ENCODE peak calls at places on chromosomes 1 and 21, in nine cellular contexts. One of them, this sample, is unnamed.

GRCh38 chr21:33406493-33406892 is 3.3 kb downstream of the IFNGR2 start:
- DNase-seq in left ventricle myocardium inferior: no peak
- DNase-seq in GM19239: no peak
- DNase-seq in AG09319: no peak
- DNase-seq in Caki2: no peak
- DNase-seq in activated gamma-delta T cell: no peak
- DNase-seq in A673: no peak
- DNase-seq in left cardiac atrium: no peak
- DNase-seq in fibroblast of lung: no peak
- DNase-seq in this sample: no peak

GRCh38 chr1:165703648-165704047 is 5.3 kb upstream of the ALDH9A1 start:
- DNase-seq in left ventricle myocardium inferior: no peak
- DNase-seq in GM19239: no peak
- DNase-seq in AG09319: no peak
- DNase-seq in Caki2: peak
- DNase-seq in activated gamma-delta T cell: no peak
- DNase-seq in A673: no peak
- DNase-seq in left cardiac atrium: no peak
- DNase-seq in fibroblast of lung: no peak
- DNase-seq in this sample: no peak

GRCh38 chr1:9590201-9590600 is 1.5 kb downstream of the TMEM201 start:
- DNase-seq in left ventricle myocardium inferior: no peak
- DNase-seq in GM19239: no peak
- DNase-seq in AG09319: no peak
- DNase-seq in Caki2: no peak
- DNase-seq in activated gamma-delta T cell: no peak
- DNase-seq in A673: no peak
- DNase-seq in left cardiac atrium: no peak
- DNase-seq in fibroblast of lung: no peak
- DNase-seq in this sample: no peak

GRCh38 chr1:86998727-86999126 is 84.3 kb downstream of the HS2ST1 start:
- DNase-seq in left ventricle myocardium inferior: no peak
- DNase-seq in GM19239: no peak
- DNase-seq in AG09319: no peak
- DNase-seq in Caki2: no peak
- DNase-seq in activated gamma-delta T cell: no peak
- DNase-seq in A673: peak
- DNase-seq in left cardiac atrium: no peak
- DNase-seq in fibroblast of lung: peak
- DNase-seq in this sample: no peak

GRCh38 chr1:98669355-98670296 is 8.1 kb downstream of the SNX7 start:
- DNase-seq in left ventricle myocardium inferior: no peak
- DNase-seq in GM19239: no peak
- DNase-seq in AG09319: no peak
- DNase-seq in Caki2: no peak
- DNase-seq in activated gamma-delta T cell: no peak
- DNase-seq in A673: no peak
- DNase-seq in left cardiac atrium: no peak
- DNase-seq in fibroblast of lung: peak
- DNase-seq in this sample: no peak

GRCh38 chr1:207033302-207033701 is 746 bp upstream of the C1orf116 start:
- DNase-seq in left ventricle myocardium inferior: no peak
- DNase-seq in GM19239: no peak
- DNase-seq in AG09319: no peak
- DNase-seq in Caki2: no peak
- DNase-seq in activated gamma-delta T cell: no peak
- DNase-seq in A673: no peak
- DNase-seq in left cardiac atrium: no peak
- DNase-seq in fibroblast of lung: no peak
- DNase-seq in this sample: no peak

GRCh38 chr1:200038987-200039848 is 11.7 kb downstream of the NR5A2 start:
- DNase-seq in left ventricle myocardium inferior: no peak
- DNase-seq in GM19239: no peak
- DNase-seq in AG09319: no peak
- DNase-seq in Caki2: peak
- DNase-seq in activated gamma-delta T cell: no peak
- DNase-seq in A673: no peak
- DNase-seq in left cardiac atrium: peak
- DNase-seq in fibroblast of lung: peak
- DNase-seq in this sample: peak

GRCh38 chr1:119368556-119368955 is at the start of gene HAO2:
- DNase-seq in left ventricle myocardium inferior: no peak
- DNase-seq in GM19239: no peak
- DNase-seq in AG09319: no peak
- DNase-seq in Caki2: no peak
- DNase-seq in activated gamma-delta T cell: no peak
- DNase-seq in A673: no peak
- DNase-seq in left cardiac atrium: no peak
- DNase-seq in fibroblast of lung: no peak
- DNase-seq in this sample: no peak

GRCh38 chr1:29591601-29592260 is 355.4 kb downstream of the PTPRU start:
- DNase-seq in left ventricle myocardium inferior: no peak
- DNase-seq in GM19239: no peak
- DNase-seq in AG09319: no peak
- DNase-seq in Caki2: no peak
- DNase-seq in activated gamma-delta T cell: no peak
- DNase-seq in A673: no peak
- DNase-seq in left cardiac atrium: no peak
- DNase-seq in fibroblast of lung: no peak
- DNase-seq in this sample: no peak

GRCh38 chr1:86866665-86867064 is 47.3 kb downstream of the SELENOF start:
- DNase-seq in left ventricle myocardium inferior: no peak
- DNase-seq in GM19239: no peak
- DNase-seq in AG09319: peak
- DNase-seq in Caki2: no peak
- DNase-seq in activated gamma-delta T cell: no peak
- DNase-seq in A673: no peak
- DNase-seq in left cardiac atrium: no peak
- DNase-seq in fibroblast of lung: peak
- DNase-seq in this sample: no peak

GRCh38 chr1:224433041-224433670 is 1.4 kb downstream of the WDR26 start:
- DNase-seq in left ventricle myocardium inferior: no peak
- DNase-seq in GM19239: no peak
- DNase-seq in AG09319: no peak
- DNase-seq in Caki2: peak
- DNase-seq in activated gamma-delta T cell: peak
- DNase-seq in A673: peak
- DNase-seq in left cardiac atrium: no peak
- DNase-seq in fibroblast of lung: peak
- DNase-seq in this sample: no peak

GRCh38 chr1:31764307-31765040 is at the start of gene ADGRB2:
- DNase-seq in left ventricle myocardium inferior: no peak
- DNase-seq in GM19239: no peak
- DNase-seq in AG09319: no peak
- DNase-seq in Caki2: peak
- DNase-seq in activated gamma-delta T cell: peak
- DNase-seq in A673: peak
- DNase-seq in left cardiac atrium: no peak
- DNase-seq in fibroblast of lung: no peak
- DNase-seq in this sample: no peak

GRCh38 chr21:31912501-31912900 is 39.7 kb downstream of the HUNK start:
- DNase-seq in left ventricle myocardium inferior: no peak
- DNase-seq in GM19239: no peak
- DNase-seq in AG09319: no peak
- DNase-seq in Caki2: no peak
- DNase-seq in activated gamma-delta T cell: no peak
- DNase-seq in A673: no peak
- DNase-seq in left cardiac atrium: no peak
- DNase-seq in fibroblast of lung: no peak
- DNase-seq in this sample: no peak

GRCh38 chr1:220336391-220337065 is 64.3 kb upstream of the RAB3GAP2 start:
- DNase-seq in left ventricle myocardium inferior: no peak
- DNase-seq in GM19239: no peak
- DNase-seq in AG09319: no peak
- DNase-seq in Caki2: peak
- DNase-seq in activated gamma-delta T cell: no peak
- DNase-seq in A673: no peak
- DNase-seq in left cardiac atrium: no peak
- DNase-seq in fibroblast of lung: no peak
- DNase-seq in this sample: no peak

GRCh38 chr1:219710529-219711194 is 97.8 kb upstream of the ZC3H11B start:
- DNase-seq in left ventricle myocardium inferior: no peak
- DNase-seq in GM19239: no peak
- DNase-seq in AG09319: no peak
- DNase-seq in Caki2: peak
- DNase-seq in activated gamma-delta T cell: no peak
- DNase-seq in A673: no peak
- DNase-seq in left cardiac atrium: no peak
- DNase-seq in fibroblast of lung: peak
- DNase-seq in this sample: no peak

GRCh38 chr1:7229696-7230095 is 444.4 kb downstream of the CAMTA1 start:
- DNase-seq in left ventricle myocardium inferior: no peak
- DNase-seq in GM19239: no peak
- DNase-seq in AG09319: no peak
- DNase-seq in Caki2: no peak
- DNase-seq in activated gamma-delta T cell: no peak
- DNase-seq in A673: no peak
- DNase-seq in left cardiac atrium: no peak
- DNase-seq in fibroblast of lung: peak
- DNase-seq in this sample: no peak

GRCh38 chr1:155569988-155570592 is 7.5 kb upstream of the ASH1L start:
- DNase-seq in left ventricle myocardium inferior: no peak
- DNase-seq in GM19239: no peak
- DNase-seq in AG09319: no peak
- DNase-seq in Caki2: peak
- DNase-seq in activated gamma-delta T cell: no peak
- DNase-seq in A673: no peak
- DNase-seq in left cardiac atrium: no peak
- DNase-seq in fibroblast of lung: peak
- DNase-seq in this sample: no peak

GRCh38 chr1:116453906-116454305 is 80.9 kb downstream of the ATP1A1 start:
- DNase-seq in left ventricle myocardium inferior: no peak
- DNase-seq in GM19239: no peak
- DNase-seq in AG09319: no peak
- DNase-seq in Caki2: no peak
- DNase-seq in activated gamma-delta T cell: no peak
- DNase-seq in A673: no peak
- DNase-seq in left cardiac atrium: no peak
- DNase-seq in fibroblast of lung: no peak
- DNase-seq in this sample: no peak

GRCh38 chr1:21534674-21535378 is 25.6 kb downstream of the ALPL start:
- DNase-seq in left ventricle myocardium inferior: no peak
- DNase-seq in GM19239: peak
- DNase-seq in AG09319: no peak
- DNase-seq in Caki2: peak
- DNase-seq in activated gamma-delta T cell: no peak
- DNase-seq in A673: peak
- DNase-seq in left cardiac atrium: no peak
- DNase-seq in fibroblast of lung: peak
- DNase-seq in this sample: no peak

GRCh38 chr1:159854101-159854692 is 8.3 kb downstream of the VSIG8 start:
- DNase-seq in left ventricle myocardium inferior: peak
- DNase-seq in GM19239: no peak
- DNase-seq in AG09319: peak
- DNase-seq in Caki2: peak
- DNase-seq in activated gamma-delta T cell: no peak
- DNase-seq in A673: peak
- DNase-seq in left cardiac atrium: peak
- DNase-seq in fibroblast of lung: peak
- DNase-seq in this sample: peak

GRCh38 chr1:236284291-236284711 is 2.5 kb upstream of the ERO1B start:
- DNase-seq in left ventricle myocardium inferior: no peak
- DNase-seq in GM19239: no peak
- DNase-seq in AG09319: no peak
- DNase-seq in Caki2: no peak
- DNase-seq in activated gamma-delta T cell: no peak
- DNase-seq in A673: no peak
- DNase-seq in left cardiac atrium: no peak
- DNase-seq in fibroblast of lung: no peak
- DNase-seq in this sample: no peak

GRCh38 chr1:30129421-30130055 is 593.8 kb downstream of the MATN1 start:
- DNase-seq in left ventricle myocardium inferior: no peak
- DNase-seq in GM19239: no peak
- DNase-seq in AG09319: no peak
- DNase-seq in Caki2: no peak
- DNase-seq in activated gamma-delta T cell: no peak
- DNase-seq in A673: no peak
- DNase-seq in left cardiac atrium: no peak
- DNase-seq in fibroblast of lung: no peak
- DNase-seq in this sample: no peak

GRCh38 chr1:6859415-6860343 is 74.4 kb downstream of the CAMTA1 start:
- DNase-seq in left ventricle myocardium inferior: no peak
- DNase-seq in GM19239: no peak
- DNase-seq in AG09319: peak
- DNase-seq in Caki2: peak
- DNase-seq in activated gamma-delta T cell: no peak
- DNase-seq in A673: peak
- DNase-seq in left cardiac atrium: no peak
- DNase-seq in fibroblast of lung: peak
- DNase-seq in this sample: no peak

GRCh38 chr1:9198538-9199361 is 35.8 kb upstream of the H6PD start:
- DNase-seq in left ventricle myocardium inferior: no peak
- DNase-seq in GM19239: no peak
- DNase-seq in AG09319: no peak
- DNase-seq in Caki2: no peak
- DNase-seq in activated gamma-delta T cell: no peak
- DNase-seq in A673: peak
- DNase-seq in left cardiac atrium: no peak
- DNase-seq in fibroblast of lung: peak
- DNase-seq in this sample: no peak

GRCh38 chr1:55931272-55931940 is 648.0 kb downstream of the PLPP3 start:
- DNase-seq in left ventricle myocardium inferior: no peak
- DNase-seq in GM19239: no peak
- DNase-seq in AG09319: no peak
- DNase-seq in Caki2: no peak
- DNase-seq in activated gamma-delta T cell: no peak
- DNase-seq in A673: no peak
- DNase-seq in left cardiac atrium: no peak
- DNase-seq in fibroblast of lung: peak
- DNase-seq in this sample: no peak

GRCh38 chr1:2544875-2545638 is 11.1 kb upstream of the TNFRSF14 start:
- DNase-seq in left ventricle myocardium inferior: no peak
- DNase-seq in GM19239: no peak
- DNase-seq in AG09319: no peak
- DNase-seq in Caki2: no peak
- DNase-seq in activated gamma-delta T cell: no peak
- DNase-seq in A673: no peak
- DNase-seq in left cardiac atrium: no peak
- DNase-seq in fibroblast of lung: no peak
- DNase-seq in this sample: no peak

GRCh38 chr1:204292733-204293132 is 67.0 kb downstream of the PLEKHA6 start:
- DNase-seq in left ventricle myocardium inferior: no peak
- DNase-seq in GM19239: no peak
- DNase-seq in AG09319: no peak
- DNase-seq in Caki2: no peak
- DNase-seq in activated gamma-delta T cell: no peak
- DNase-seq in A673: no peak
- DNase-seq in left cardiac atrium: no peak
- DNase-seq in fibroblast of lung: no peak
- DNase-seq in this sample: no peak

GRCh38 chr1:74531807-74532206 is 19.4 kb upstream of the LRRC53 start:
- DNase-seq in left ventricle myocardium inferior: no peak
- DNase-seq in GM19239: no peak
- DNase-seq in AG09319: no peak
- DNase-seq in Caki2: no peak
- DNase-seq in activated gamma-delta T cell: no peak
- DNase-seq in A673: no peak
- DNase-seq in left cardiac atrium: no peak
- DNase-seq in fibroblast of lung: no peak
- DNase-seq in this sample: no peak

GRCh38 chr1:105838071-105838470 is 1218.4 kb upstream of the PRMT6 start:
- DNase-seq in left ventricle myocardium inferior: no peak
- DNase-seq in GM19239: no peak
- DNase-seq in AG09319: no peak
- DNase-seq in Caki2: no peak
- DNase-seq in activated gamma-delta T cell: no peak
- DNase-seq in A673: peak
- DNase-seq in left cardiac atrium: no peak
- DNase-seq in fibroblast of lung: no peak
- DNase-seq in this sample: no peak

GRCh38 chr1:201173736-201174135 is 16.9 kb upstream of the IGFN1 start:
- DNase-seq in left ventricle myocardium inferior: no peak
- DNase-seq in GM19239: no peak
- DNase-seq in AG09319: no peak
- DNase-seq in Caki2: no peak
- DNase-seq in activated gamma-delta T cell: no peak
- DNase-seq in A673: no peak
- DNase-seq in left cardiac atrium: no peak
- DNase-seq in fibroblast of lung: no peak
- DNase-seq in this sample: no peak

This sample was measured in Right ventricle myocardium inferior.